ENCODE peak calls at places on chromosomes 11 and 22, in four cellular contexts. One of them, this sample, is unnamed. For H3K27me3, the result is how much of the 10 kb centered on the place peaks cover.

GRCh38 chr11:6217722-6218121 is 12.4 kb downstream of the C11orf42 start:
- DNase-seq in spleen: no peak
- DNase-seq in K562: no peak
- DNase-seq in AG04450: no peak
- DNase-seq in this sample: no peak

GRCh38 chr22:31346255-31346732 is at the start of gene PATZ1:
- DNase-seq in spleen: peak
- DNase-seq in AG04450: peak
- DNase-seq in K562: peak
- DNase-seq in this sample: no peak

GRCh38 chr11:8250981-8251620 is 12.6 kb downstream of the LMO1 start:
- DNase-seq in AG04450: no peak
- DNase-seq in spleen: peak
- DNase-seq in K562: no peak
- DNase-seq in this sample: no peak

GRCh38 chr22:16601437-16602223 is 9.0 kb upstream of the CCT8L2 start:
- DNase-seq in K562: peak
- DNase-seq in spleen: peak
- DNase-seq in AG04450: no peak
- DNase-seq in this sample: no peak

GRCh38 chr11:94924074-94925031 is 49.0 kb downstream of the CWC15 start:
- DNase-seq in K562: no peak
- DNase-seq in AG04450: no peak
- DNase-seq in spleen: no peak
- DNase-seq in this sample: no peak

GRCh38 chr22:35552186-35552842 is 11.7 kb downstream of the RASD2 start:
- DNase-seq in spleen: peak
- DNase-seq in AG04450: no peak
- DNase-seq in K562: peak
- DNase-seq in this sample: no peak

GRCh38 chr22:20571531-20572007 is 64.2 kb downstream of the MED15 start:
- DNase-seq in AG04450: no peak
- DNase-seq in spleen: peak
- DNase-seq in K562: peak
- DNase-seq in this sample: no peak

GRCh38 chr11:291281-292210 is 2.6 kb downstream of the PGGHG start:
- DNase-seq in K562: no peak
- DNase-seq in AG04450: no peak
- DNase-seq in spleen: peak
- DNase-seq in this sample: no peak

GRCh38 chr22:17260950-17261349 is 41.7 kb upstream of the ADA2 start:
- DNase-seq in spleen: no peak
- DNase-seq in AG04450: no peak
- DNase-seq in K562: no peak
- DNase-seq in this sample: no peak

GRCh38 chr22:37476389-37477329 is 9.5 kb downstream of the MFNG start:
- DNase-seq in K562: no peak
- DNase-seq in AG04450: no peak
- DNase-seq in spleen: no peak
- DNase-seq in this sample: no peak

GRCh38 chr22:48953103-48953720 is 874.5 kb downstream of the BRD1 start:
- DNase-seq in K562: no peak
- DNase-seq in spleen: peak
- DNase-seq in AG04450: no peak
- DNase-seq in this sample: peak

GRCh38 chr11:34824425-34824824 is 91.8 kb downstream of the APIP start:
- DNase-seq in spleen: no peak
- DNase-seq in AG04450: no peak
- DNase-seq in K562: no peak
- DNase-seq in this sample: no peak

GRCh38 chr11:66080055-66080817 is 10.2 kb downstream of the PACS1 start:
- DNase-seq in spleen: no peak
- DNase-seq in AG04450: no peak
- DNase-seq in K562: peak
- DNase-seq in this sample: peak

GRCh38 chr11:63534895-63535461 is 1.6 kb upstream of the PLAAT4 start:
- DNase-seq in spleen: no peak
- DNase-seq in K562: peak
- DNase-seq in AG04450: no peak
- DNase-seq in this sample: no peak

GRCh38 chr22:20877715-20878114 is 18.9 kb downstream of the SNAP29 start:
- DNase-seq in K562: no peak
- DNase-seq in AG04450: no peak
- DNase-seq in spleen: no peak
- DNase-seq in this sample: no peak

GRCh38 chr11:15745266-15745665 is 611.1 kb downstream of the SOX6 start:
- DNase-seq in K562: no peak
- DNase-seq in AG04450: no peak
- DNase-seq in spleen: no peak
- DNase-seq in this sample: no peak

GRCh38 chr22:39502109-39502788 is at the start of gene MIEF1:
- DNase-seq in AG04450: peak
- DNase-seq in spleen: peak
- DNase-seq in K562: peak
- DNase-seq in this sample: peak

GRCh38 chr11:76629853-76630599 is 40.5 kb downstream of the LRRC32 start:
- DNase-seq in spleen: peak
- DNase-seq in AG04450: no peak
- DNase-seq in K562: peak
- DNase-seq in this sample: peak

GRCh38 chr11:115364892-115365291 is 139.3 kb downstream of the CADM1 start:
- DNase-seq in AG04450: no peak
- DNase-seq in K562: no peak
- DNase-seq in spleen: no peak
- DNase-seq in this sample: no peak

GRCh38 chr11:108019870-108020540 is 11.3 kb downstream of the CUL5 start:
- DNase-seq in K562: peak
- DNase-seq in AG04450: no peak
- DNase-seq in spleen: no peak
- DNase-seq in this sample: no peak

GRCh38 chr22:27136596-27136995 is 479.2 kb downstream of the MIAT start:
- DNase-seq in K562: no peak
- DNase-seq in AG04450: no peak
- DNase-seq in spleen: no peak
- DNase-seq in this sample: no peak

GRCh38 chr11:78427615-78428272 is 10.1 kb upstream of the GAB2 start:
- DNase-seq in spleen: no peak
- DNase-seq in AG04450: no peak
- DNase-seq in K562: no peak
- DNase-seq in this sample: no peak

GRCh38 chr11:35907648-35908431 is 36.0 kb upstream of the LDLRAD3 start:
- DNase-seq in spleen: no peak
- DNase-seq in AG04450: no peak
- DNase-seq in K562: no peak
- DNase-seq in this sample: no peak

GRCh38 chr11:121337078-121337477 is 44.5 kb downstream of the SC5D start:
- DNase-seq in K562: no peak
- DNase-seq in AG04450: no peak
- DNase-seq in spleen: no peak
- DNase-seq in this sample: no peak

GRCh38 chr22:37880668-37881440 is 25.2 kb upstream of the MICALL1 start:
- DNase-seq in spleen: no peak
- DNase-seq in K562: no peak
- DNase-seq in AG04450: peak
- DNase-seq in this sample: no peak

GRCh38 chr11:75563978-75564552 is 2.0 kb downstream of the SERPINH1 start:
- DNase-seq in spleen: no peak
- DNase-seq in AG04450: peak
- DNase-seq in K562: peak
- DNase-seq in this sample: peak

GRCh38 chr11:46387919-46388618 is 3.5 kb downstream of the CHRM4 start:
- DNase-seq in AG04450: no peak
- DNase-seq in K562: peak
- DNase-seq in spleen: peak
- DNase-seq in this sample: no peak

GRCh38 chr11:16924826-16925494 is 89.3 kb downstream of the PLEKHA7 start:
- DNase-seq in spleen: no peak
- DNase-seq in AG04450: no peak
- DNase-seq in K562: no peak
- DNase-seq in this sample: no peak
- H3K27me3 ChIP-seq in spleen: half or more
- H3K27me3 ChIP-seq in AG04450: under half
- H3K27me3 ChIP-seq in K562: under half
- H3K27me3 ChIP-seq in this sample: under half

GRCh38 chr11:111298466-111299110 is at the start of gene POU2AF3:
- DNase-seq in AG04450: no peak
- DNase-seq in K562: no peak
- DNase-seq in spleen: peak
- DNase-seq in this sample: no peak
- H3K4me3 ChIP-seq in AG04450: peak
- H3K4me3 ChIP-seq in K562: no peak
- H3K4me3 ChIP-seq in spleen: peak
- H3K4me3 ChIP-seq in this sample: peak

DNA sequence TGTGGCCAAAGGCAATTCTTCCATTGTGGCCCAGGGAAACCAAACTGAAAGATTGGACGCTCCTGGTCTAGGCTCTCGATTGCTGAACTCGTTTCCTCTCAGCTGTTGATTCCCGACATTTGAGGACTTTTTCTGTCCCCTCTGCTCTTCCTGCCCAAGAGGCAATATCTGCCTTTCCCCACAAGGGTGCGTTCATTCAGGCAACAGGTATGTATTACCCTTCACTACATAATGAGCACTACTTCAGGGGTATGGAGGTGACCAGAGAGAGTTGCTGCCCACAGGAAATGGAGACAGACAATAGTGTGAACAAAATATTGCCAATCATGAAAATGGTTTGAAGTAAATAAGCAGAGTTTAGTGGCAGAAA is 8.2 kb downstream of the PTH start:
- DNase-seq in K562: peak
- DNase-seq in spleen: no peak
- DNase-seq in AG04450: no peak
- DNase-seq in this sample: no peak
- TF ChIP-seq CTCF in K562: peak
- TF ChIP-seq CTCF in spleen: no peak
- TF ChIP-seq CTCF in AG04450: peak
- TF ChIP-seq CTCF in this sample: no peak

GRCh38 chr11:44047931-44048431 is at the start of gene ACCSL:
- DNase-seq in spleen: no peak
- DNase-seq in AG04450: no peak
- DNase-seq in K562: peak
- DNase-seq in this sample: peak
- H3K27me3 ChIP-seq in spleen: under half
- H3K27me3 ChIP-seq in AG04450: under half
- H3K27me3 ChIP-seq in K562: under half
- H3K27me3 ChIP-seq in this sample: under half